ENCODE peak calls at places on chromosomes 7 and 10, in four cellular contexts. A, J, N and T are unnamed samples. For H3K4me1, the result is how much of the 10 kb centered on the place peaks cover.

GRCh38 chr7:108581655-108582491 is 12.2 kb downstream of the DNAJB9 start:
- DNase-seq in J (no peak), A (no peak), N (no peak), T (peak)

GRCh38 chr7:102291056-102291915 is 4.6 kb downstream of the SH2B2 start:
- DNase-seq in N (no peak), J (no peak), A (no peak), T (no peak)

GRCh38 chr10:32377458-32378370 is 30.8 kb upstream of the EPC1 start:
- DNase-seq in A (no peak), N (peak), J (no peak), T (peak)

GRCh38 chr7:66946545-66946944 is 25.5 kb downstream of the TMEM248 start:
- DNase-seq in N (no peak), J (peak), A (no peak), T (peak)

GRCh38 chr7:81447351-81447952 is 322.4 kb downstream of the HGF start:
- DNase-seq in A (no peak), J (peak), N (no peak), T (peak)

GRCh38 chr7:20233362-20233761 is 16.2 kb upstream of the MACC1 start:
- DNase-seq in J (no peak), N (no peak), A (no peak), T (peak)

GRCh38 chr10:95841711-95842498 is 65.9 kb upstream of the CC2D2B start:
- DNase-seq in N (peak), J (peak), A (peak), T (peak)

GRCh38 chr7:150322114-150322832 is 882 bp upstream of the LRRC61 start:
- DNase-seq in A (no peak), J (peak), N (peak), T (peak)

GRCh38 chr10:130439796-130440195 is 303.6 kb downstream of the GLRX3 start:
- DNase-seq in A (no peak), N (no peak), J (no peak), T (no peak)

GRCh38 chr10:29926649-29927048 is 132.7 kb downstream of the JCAD start:
- DNase-seq in A (no peak), J (no peak), N (no peak), T (no peak)

GRCh38 chr7:158595068-158595467 is 7.4 kb upstream of the PTPRN2 start:
- DNase-seq in N (no peak), J (no peak), A (no peak), T (no peak)

GRCh38 chr10:34112431-34112830 is 702.7 kb downstream of the PARD3 start:
- DNase-seq in J (no peak), N (no peak), A (no peak), T (no peak)

GRCh38 chr10:132107947-132108877 is 42.5 kb downstream of the JAKMIP3 start:
- DNase-seq in A (peak), J (no peak), N (peak), T (no peak)
- H3K27ac ChIP-seq in A (no peak), J (no peak), N (no peak), T (no peak)

GRCh38 chr7:44636926-44637325 is 30.5 kb downstream of the OGDH start:
- DNase-seq in N (no peak), A (no peak), J (no peak), T (no peak)

GRCh38 chr7:44639701-44640321 is 33.4 kb downstream of the OGDH start:
- DNase-seq in J (peak), N (no peak), A (no peak), T (peak)

GRCh38 chr7:44638611-44639557 is 32.5 kb downstream of the OGDH start:
- DNase-seq in J (peak), N (peak), A (peak), T (peak)

GRCh38 chr7:44636041-44636580 is 29.7 kb downstream of the OGDH start:
- DNase-seq in J (no peak), A (no peak), N (no peak), T (peak)

GRCh38 chr7:44637788-44638594 is 31.6 kb downstream of the OGDH start:
- DNase-seq in N (no peak), A (peak), J (peak), T (peak)
- H3K4me1 ChIP-seq in N (under half), A (half or more), J (half or more), T (under half)

DNA sequence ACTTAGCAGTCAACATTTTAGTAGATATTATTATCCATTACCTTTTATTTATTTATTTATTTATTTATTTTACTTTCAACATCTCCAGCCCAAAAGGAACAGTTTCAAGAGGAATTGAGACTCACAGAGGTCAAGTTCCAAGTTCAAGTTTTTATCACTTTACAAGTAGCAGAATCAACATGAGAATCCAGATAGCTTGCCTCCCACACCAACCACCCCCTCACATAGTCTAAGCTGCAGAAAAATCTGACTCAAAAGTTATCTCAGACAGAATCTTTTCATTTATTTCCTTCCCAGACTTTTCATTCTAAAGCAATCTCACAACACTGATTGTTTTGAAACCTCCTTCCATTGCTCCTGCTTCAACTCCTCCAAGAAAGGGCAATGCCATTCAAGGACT is 129.6 kb downstream of the GRM3 start:
- DNase-seq in J (no peak), A (no peak), N (no peak), T (no peak)
- H3K27ac ChIP-seq in J (no peak), A (no peak), N (no peak), T (no peak)

GRCh38 chr7:47153571-47153970 is 428.3 kb downstream of the TNS3 start:
- DNase-seq in N (no peak), A (no peak), J (no peak), T (no peak)

GRCh38 chr7:47149971-47150370 is 431.9 kb downstream of the TNS3 start:
- DNase-seq in J (no peak), A (no peak), N (no peak), T (no peak)

GRCh38 chr7:47150497-47151260 is 431.2 kb downstream of the TNS3 start:
- DNase-seq in A (no peak), J (no peak), N (no peak), T (no peak)

GRCh38 chr7:47153076-47153475 is 428.8 kb downstream of the TNS3 start:
- DNase-seq in A (no peak), N (no peak), J (peak), T (peak)

GRCh38 chr7:47152307-47152706 is 429.6 kb downstream of the TNS3 start:
- DNase-seq in A (no peak), N (no peak), J (no peak), T (no peak)
- H3K4me1 ChIP-seq in A (under half), N (under half), J (under half), T (under half)

DNA sequence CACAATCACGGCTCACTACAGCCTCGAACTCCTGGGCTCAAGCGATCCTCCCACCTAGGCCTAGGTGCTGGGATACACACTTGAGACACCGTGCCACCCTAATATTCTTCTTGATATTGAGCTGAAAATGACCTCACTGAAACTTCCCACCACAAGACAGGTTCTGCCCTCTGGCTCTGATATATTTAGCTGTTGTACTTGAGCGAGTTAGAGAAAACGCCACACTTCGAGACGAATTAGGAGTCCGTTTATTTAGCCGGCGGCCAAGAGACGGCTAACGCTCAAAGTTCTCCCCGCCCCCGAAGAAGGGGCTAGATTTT is 17.9 kb downstream of the ZC3HAV1 start:
- DNase-seq in J (no peak), A (no peak), N (no peak), T (no peak)
- H3K27ac ChIP-seq in J (no peak), A (no peak), N (peak), T (no peak)